ENCODE peak calls at places on chromosome 13, in eight cellular contexts. R is CD14-positive monocyte, Z is GM23338, K is cardiac fibroblast, N is brain microvascular endothelial cell, M is PC-3, D is H9, F is mammary epithelial cell. H is an unnamed sample.

GRCh38 chr13:86909318-86909717 is 761.9 kb upstream of the SLITRK5 start:
- DNase-seq in F (no peak), R (no peak), D (no peak), M (no peak), K (no peak), Z (no peak), N (no peak), H (no peak)

GRCh38 chr13:73827434-73827833 is 306.8 kb downstream of the KLF12 start:
- DNase-seq in N (no peak), M (no peak), F (no peak), K (no peak), R (no peak), Z (no peak), D (no peak), H (no peak)

GRCh38 chr13:51682691-51683090 is 98.4 kb downstream of the WDFY2 start:
- DNase-seq in D (no peak), K (peak; percentile 26), N (no peak), R (no peak), F (no peak), M (no peak), Z (no peak), H (no peak)

GRCh38 chr13:72792640-72793039 is 10.7 kb downstream of the PIBF1 start:
- DNase-seq in R (no peak), F (no peak), Z (no peak), D (no peak), N (no peak), M (no peak), K (no peak), H (no peak)

GRCh38 chr13:47066261-47066660 is 169.4 kb upstream of the HTR2A start:
- DNase-seq in Z (no peak), N (no peak), M (no peak), K (peak; percentile 38), F (no peak), D (no peak), R (no peak), H (no peak)

GRCh38 chr13:79451500-79451962 is 29.4 kb upstream of the NDFIP2 start:
- DNase-seq in F (peak; percentile 93), M (peak; percentile 62), K (peak; percentile 82), Z (peak; percentile 46), R (no peak), N (peak; percentile 96), D (peak; percentile 42), H (no peak)

GRCh38 chr13:100707818-100708740 is 33.5 kb upstream of the TMTC4 start:
- DNase-seq in D (no peak), R (no peak), F (peak; percentile 64), K (no peak), M (peak; percentile 2), N (no peak), Z (no peak), H (no peak)

GRCh38 chr13:80361883-80362327 is 21.0 kb upstream of the SPRY2 start:
- DNase-seq in M (peak; percentile 21), D (peak; percentile 36), Z (peak; percentile 60), K (no peak), N (peak; percentile 6), R (no peak), F (peak; percentile 66), H (no peak)

GRCh38 chr13:62625214-62625613 is 1209.6 kb upstream of the PCDH20 start:
- DNase-seq in R (no peak), N (no peak), M (no peak), Z (no peak), F (no peak), D (peak; percentile 25), K (no peak), H (no peak)

GRCh38 chr13:41426047-41426446 is 31.3 kb upstream of the RGCC start:
- DNase-seq in F (no peak), K (no peak), M (no peak), R (no peak), D (no peak), N (no peak), Z (no peak), H (no peak)

GRCh38 chr13:51346397-51346796 is 6.9 kb downstream of the SERPINE3 start:
- DNase-seq in M (no peak), Z (no peak), F (no peak), N (no peak), K (no peak), R (no peak), D (no peak), H (no peak)

GRCh38 chr13:107553838-107554237 is 661.5 kb downstream of the LIG4 start:
- DNase-seq in M (peak; percentile 3), D (no peak), K (peak; percentile 8), Z (no peak), N (peak; percentile 14), R (no peak), F (no peak), H (no peak)

GRCh38 chr13:47215741-47216140 is 318.9 kb upstream of the HTR2A start:
- DNase-seq in F (peak; percentile 82), K (peak; percentile 88), N (peak; percentile 88), M (peak; percentile 86), Z (peak; percentile 39), D (no peak), R (no peak), H (peak; percentile 11)

GRCh38 chr13:33785384-33785783 is 32.6 kb upstream of the RFC3 start:
- DNase-seq in F (no peak), Z (no peak), M (no peak), N (no peak), D (no peak), K (no peak), R (no peak), H (no peak)

GRCh38 chr13:73741111-73741510 is 393.1 kb downstream of the KLF12 start:
- DNase-seq in N (no peak), K (peak; percentile 24), F (no peak), R (no peak), M (no peak), Z (no peak), D (no peak), H (no peak)

GRCh38 chr13:48661112-48661511 is 7.4 kb downstream of the CYSLTR2 start:
- DNase-seq in K (no peak), R (no peak), N (no peak), Z (no peak), F (no peak), M (no peak), D (no peak), H (no peak)

GRCh38 chr13:52165410-52165809 is 6.0 kb upstream of the NEK3 start:
- DNase-seq in F (no peak), Z (no peak), N (no peak), K (no peak), D (no peak), R (no peak), M (no peak), H (no peak)

GRCh38 chr13:44918323-44919102 is 70.8 kb downstream of the NUFIP1 start:
- DNase-seq in R (peak; percentile 83), D (peak; percentile 93), F (no peak), K (peak; percentile 98), M (peak; percentile 91), Z (peak; percentile 94), N (peak; percentile 95), H (peak; percentile 91)

GRCh38 chr13:107203146-107203847 is 635.4 kb upstream of the ARGLU1 start:
- DNase-seq in K (peak; percentile 28), R (no peak), F (no peak), N (peak; percentile 15), Z (peak; percentile 82), D (peak; percentile 70), M (peak; percentile 34), H (peak; percentile 46)

GRCh38 chr13:100497394-100497793 is 91.2 kb downstream of the GGACT start:
- DNase-seq in M (no peak), K (peak; percentile 95), N (peak; percentile 41), Z (no peak), F (no peak), R (no peak), D (no peak), H (no peak)

GRCh38 chr13:20989883-20990282 is 71.5 kb downstream of the LATS2 start:
- DNase-seq in N (no peak), D (no peak), K (no peak), M (no peak), Z (no peak), F (no peak), R (no peak), H (no peak)

GRCh38 chr13:41827507-41828213 is 133.2 kb downstream of the VWA8 start:
- DNase-seq in K (peak; percentile 90), D (no peak), R (no peak), N (peak; percentile 96), F (peak; percentile 81), M (peak; percentile 88), Z (no peak), H (no peak)

GRCh38 chr13:98141938-98142426 is 912 bp upstream of the FARP1 start:
- DNase-seq in F (no peak), M (no peak), K (no peak), R (no peak), D (peak; percentile 60), Z (peak; percentile 66), N (no peak), H (peak; percentile 36)

GRCh38 chr13:27168086-27168485 is 3.5 kb downstream of the USP12 start:
- DNase-seq in M (no peak), R (no peak), D (no peak), K (no peak), F (no peak), N (no peak), Z (no peak), H (no peak)

GRCh38 chr13:24027494-24027893 is 130.2 kb upstream of the C1QTNF9B start:
- DNase-seq in N (no peak), D (no peak), R (no peak), M (no peak), K (no peak), Z (no peak), F (no peak), H (no peak)

DNA sequence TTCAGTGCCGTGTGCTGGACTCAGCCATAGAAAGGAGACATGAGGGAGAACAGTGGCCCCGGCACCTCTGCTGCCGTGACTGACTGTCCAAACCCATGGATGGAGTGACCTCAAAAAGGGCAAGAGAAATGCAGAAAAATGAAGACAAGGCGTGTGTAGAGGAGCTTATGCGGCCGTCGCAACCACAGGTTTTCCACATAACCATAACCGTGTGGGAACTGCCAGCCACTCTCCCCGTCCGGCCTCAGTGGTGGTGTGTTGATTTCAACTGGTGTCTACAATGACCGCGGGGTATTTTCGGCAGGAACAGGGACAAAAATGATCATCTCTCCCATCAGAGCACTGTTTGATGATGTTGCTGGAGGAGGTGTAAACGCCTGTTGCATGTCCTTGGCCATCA is 42.9 kb upstream of the F7 start:
- DNase-seq in K (no peak), M (no peak), F (no peak), D (no peak), Z (no peak), R (no peak), N (no peak), H (no peak)
- TF ChIP-seq CTCF in K (no peak), M (no peak), F (no peak), D (no peak), Z (no peak), R (no peak), N (no peak), H (no peak)

GRCh38 chr13:26048745-26049144 is 3.1 kb downstream of the SHISA2 start:
- DNase-seq in R (no peak), Z (no peak), K (no peak), D (no peak), N (no peak), M (no peak), F (no peak), H (no peak)
- TF ChIP-seq CTCF in R (no peak), Z (no peak), K (no peak), D (no peak), N (no peak), M (no peak), F (no peak), H (no peak)

GRCh38 chr13:94416454-94417080 is 62.9 kb downstream of the DCT start:
- DNase-seq in N (peak; percentile 9), K (peak; percentile 28), M (peak; percentile 49), D (peak; percentile 84), Z (peak; percentile 94), R (no peak), F (peak; percentile 15), H (peak; percentile 37)
- TF ChIP-seq CTCF in N (peak; percentile 77), K (peak; percentile 44), M (peak; percentile 66), D (peak; percentile 93), Z (peak; percentile 97), R (peak; percentile 11), F (peak; percentile 51), H (peak; percentile 68)

GRCh38 chr13:31105020-31105800 is 56.5 kb downstream of the HSPH1 start:
- DNase-seq in Z (peak; percentile 31), R (no peak), N (no peak), M (no peak), K (peak; percentile 41), F (no peak), D (no peak), H (no peak)
- TF ChIP-seq CTCF in Z (peak; percentile 15), R (no peak), N (peak; percentile 7), M (no peak), K (no peak), F (no peak), D (peak; percentile 37), H (no peak)

H was measured in glutamatergic neuron.